ENCODE peak calls at places on chromosomes 16 and 17, in nine cellular contexts. U is PC-3; Y is lower lobe of right lung; M is sigmoid colon; W is cardiac muscle cell; G is right lobe of liver; X is left ventricle myocardium inferior; H is HCT116; B is effector memory CD4-positive, alpha-beta T cell. J is an unnamed sample.

GRCh38 chr16:75620326-75621169 is 2.5 kb downstream of the ADAT1 start:
- DNase-seq in Y (no peak), B (peak; percentile 43), U (no peak), W (no peak), X (no peak), M (no peak), G (no peak), H (no peak), J (no peak)

GRCh38 chr17:28841901-28842281 is 699 bp downstream of the FAM222B start:
- DNase-seq in Y (no peak), W (no peak), M (no peak), H (no peak), X (no peak), B (no peak), G (no peak), U (no peak), J (no peak)

GRCh38 chr16:31819948-31820347 is 53.7 kb upstream of the ZNF267 start:
- DNase-seq in X (no peak), B (no peak), Y (no peak), U (no peak), H (no peak), W (no peak), G (no peak), M (no peak), J (no peak)

GRCh38 chr17:73720187-73720834 is 76.1 kb upstream of the SDK2 start:
- DNase-seq in X (no peak), B (no peak), G (no peak), Y (no peak), U (no peak), M (no peak), W (no peak), H (no peak), J (no peak)

GRCh38 chr17:75032896-75033294 is 13.9 kb downstream of the ATP5PD start:
- DNase-seq in U (peak; percentile 42), H (no peak), M (no peak), Y (no peak), X (no peak), W (peak; percentile 26), G (no peak), B (no peak), J (peak; percentile 46)

GRCh38 chr17:66449418-66449977 is 147.1 kb downstream of the PRKCA start:
- DNase-seq in U (no peak), X (no peak), B (no peak), M (no peak), G (no peak), W (no peak), Y (no peak), H (no peak), J (no peak)

GRCh38 chr16:48963306-48963705 is 318.3 kb downstream of the CBLN1 start:
- DNase-seq in B (no peak), U (peak; percentile 85), M (no peak), W (no peak), G (no peak), Y (no peak), H (peak; percentile 42), X (no peak), J (no peak)

GRCh38 chr17:2024572-2025219 is 438 bp downstream of the RTN4RL1 start:
- DNase-seq in Y (no peak), B (no peak), X (no peak), W (no peak), G (no peak), M (no peak), U (no peak), H (no peak), J (no peak)

GRCh38 chr16:4373356-4373908 is 1.8 kb downstream of the VASN start:
- DNase-seq in H (no peak), M (no peak), Y (no peak), B (no peak), G (no peak), U (peak; percentile 47), X (peak; percentile 18), W (no peak), J (no peak)

GRCh38 chr16:47657032-47657431 is 195.9 kb downstream of the PHKB start:
- DNase-seq in H (no peak), X (no peak), M (no peak), B (no peak), Y (no peak), W (no peak), G (no peak), U (no peak), J (no peak)

DNA sequence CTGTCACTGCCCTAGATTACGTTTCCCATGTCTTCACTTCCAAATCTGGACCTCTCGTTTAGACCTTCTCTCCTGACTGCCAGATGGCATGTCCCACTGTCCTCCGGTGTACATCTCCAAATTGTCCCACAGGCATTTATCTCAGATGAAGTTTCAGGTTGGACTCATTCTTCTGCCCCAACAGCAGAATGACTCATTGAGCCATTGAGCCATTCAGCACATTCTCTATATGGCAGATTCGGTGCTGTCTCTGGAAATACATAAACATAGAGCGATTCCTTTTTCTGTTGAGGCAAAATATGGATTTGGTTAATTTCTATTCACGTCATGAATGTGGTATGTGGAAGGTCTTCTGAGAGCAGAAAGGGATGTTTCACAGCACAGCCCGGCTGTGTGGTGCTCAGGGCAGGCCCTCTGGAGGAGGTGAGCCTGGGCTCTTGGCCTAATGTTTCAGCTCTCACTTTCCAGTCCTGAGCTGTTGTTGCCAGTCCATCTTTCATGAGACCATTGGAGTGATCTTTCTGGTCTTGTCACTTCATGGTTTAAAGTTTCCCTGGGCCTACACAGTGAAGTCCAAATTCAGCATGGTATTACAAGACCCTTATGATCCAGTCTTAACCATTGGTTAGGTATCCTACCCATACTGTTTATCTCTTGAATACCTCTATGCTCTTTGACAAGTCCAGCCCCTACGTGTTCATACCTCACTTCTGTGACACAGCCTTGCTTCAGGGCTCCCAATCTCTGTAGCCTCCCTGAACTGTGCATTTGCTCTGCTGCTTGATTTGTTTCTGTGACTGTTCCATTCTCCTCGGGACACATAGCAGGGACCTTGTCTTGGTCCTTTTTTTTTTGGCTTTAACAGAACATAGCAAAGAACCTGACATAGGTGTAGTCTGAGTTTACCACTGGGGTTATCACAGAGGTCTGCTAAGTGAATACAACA is 15.9 kb downstream of the HAPSTR1 start:
- DNase-seq in M (no peak), W (no peak), G (no peak), B (no peak), X (no peak), U (no peak), Y (no peak), H (no peak), J (no peak)
- H3K27me3 ChIP-seq in M (no peaks in the 10 kb centered on the region), W (no peaks in the 10 kb centered on the region), G (no peaks in the 10 kb centered on the region), B (no peaks in the 10 kb centered on the region), X (no peaks in the 10 kb centered on the region), U (no peaks in the 10 kb centered on the region), Y (no peaks in the 10 kb centered on the region), H (no peaks in the 10 kb centered on the region), J (no peaks in the 10 kb centered on the region)

DNA sequence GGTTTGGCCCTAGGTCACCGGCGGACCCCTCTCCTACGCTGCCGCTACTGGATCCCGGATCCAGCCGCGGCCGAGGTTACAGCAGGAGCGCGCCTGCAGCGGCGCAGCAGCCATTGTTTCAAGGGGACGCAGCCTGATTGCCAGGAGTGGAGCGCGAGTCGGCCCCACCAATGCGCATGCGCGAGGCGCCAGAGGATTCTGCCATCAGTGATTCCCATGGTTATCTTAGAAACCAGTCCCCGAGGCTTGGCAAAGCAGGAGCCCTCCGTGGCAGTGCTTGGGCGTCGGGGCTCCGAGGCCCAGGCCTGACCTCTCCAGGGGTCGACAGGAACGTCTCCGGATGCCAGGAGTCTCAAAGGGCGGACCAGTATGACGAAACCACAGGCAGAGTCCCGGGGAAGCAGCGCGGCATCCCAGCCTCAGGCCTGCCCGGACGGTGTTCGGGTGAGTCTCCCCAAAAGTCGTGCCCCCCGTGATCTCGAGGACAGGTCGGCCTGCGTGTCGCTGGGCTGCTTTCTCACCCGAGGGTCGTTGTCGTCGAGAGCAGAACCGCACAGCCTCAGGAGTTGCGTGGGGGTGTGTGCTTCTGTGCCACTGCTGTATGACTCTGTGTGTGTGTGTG is 608.5 kb downstream of the KCNJ18 start:
- DNase-seq in W (no peak), G (no peak), U (no peak), M (no peak), X (no peak), H (no peak), B (no peak), Y (no peak), J (no peak)
- H3K9me3 ChIP-seq in W (no peaks in the 10 kb centered on the region), G (no peaks in the 10 kb centered on the region), U (no peaks in the 10 kb centered on the region), M (peaks cover 3% of the 10 kb centered on the region), X (peaks cover 5% of the 10 kb centered on the region), H (no peaks in the 10 kb centered on the region), B (no peaks in the 10 kb centered on the region), Y (no peaks in the 10 kb centered on the region), J (no peaks in the 10 kb centered on the region)

GRCh38 chr17:61825448-61826137 is 37.7 kb downstream of the BRIP1 start:
- DNase-seq in X (no peak), Y (no peak), G (no peak), B (no peak), U (no peak), W (no peak), M (no peak), H (no peak), J (no peak)

GRCh38 chr17:61827649-61828395 is 35.5 kb downstream of the BRIP1 start:
- DNase-seq in U (no peak), G (no peak), B (no peak), H (no peak), M (no peak), X (no peak), Y (no peak), W (no peak), J (no peak)

GRCh38 chr17:61832463-61832862 is 30.9 kb downstream of the BRIP1 start:
- DNase-seq in G (no peak), U (no peak), W (no peak), H (no peak), B (no peak), X (no peak), Y (no peak), M (no peak), J (no peak)

GRCh38 chr17:61831099-61831498 is 32.2 kb downstream of the BRIP1 start:
- DNase-seq in U (no peak), X (no peak), B (no peak), G (no peak), M (no peak), Y (no peak), H (no peak), W (no peak), J (no peak)

DNA sequence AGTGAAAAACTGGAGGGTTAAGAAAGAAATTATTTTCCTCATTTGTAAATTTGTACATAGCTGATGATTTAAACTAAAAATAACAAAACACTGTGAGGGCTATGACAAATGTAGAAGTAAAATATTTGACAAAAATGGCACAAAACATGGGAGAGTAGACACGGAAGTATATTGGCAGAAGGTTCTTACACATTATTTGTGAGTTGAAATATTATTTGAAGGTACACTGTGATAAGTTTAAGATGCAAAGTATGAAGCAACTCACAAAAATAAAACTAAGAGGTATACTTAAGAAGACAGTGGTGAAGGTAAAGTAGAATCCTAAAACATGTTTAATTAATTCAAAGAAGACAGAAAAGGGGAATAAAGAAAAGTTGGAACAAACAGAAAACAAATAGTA is 34.6 kb downstream of the BRIP1 start:
- DNase-seq in U (no peak), W (no peak), B (no peak), M (no peak), H (no peak), X (no peak), Y (no peak), G (no peak), J (no peak)
- H3K27me3 ChIP-seq in U (no peaks in the 10 kb centered on the region), W (no peaks in the 10 kb centered on the region), B (no peaks in the 10 kb centered on the region), M (no peaks in the 10 kb centered on the region), H (no peaks in the 10 kb centered on the region), X (no peaks in the 10 kb centered on the region), Y (no peaks in the 10 kb centered on the region), G (no peaks in the 10 kb centered on the region), J (no peaks in the 10 kb centered on the region)

DNA sequence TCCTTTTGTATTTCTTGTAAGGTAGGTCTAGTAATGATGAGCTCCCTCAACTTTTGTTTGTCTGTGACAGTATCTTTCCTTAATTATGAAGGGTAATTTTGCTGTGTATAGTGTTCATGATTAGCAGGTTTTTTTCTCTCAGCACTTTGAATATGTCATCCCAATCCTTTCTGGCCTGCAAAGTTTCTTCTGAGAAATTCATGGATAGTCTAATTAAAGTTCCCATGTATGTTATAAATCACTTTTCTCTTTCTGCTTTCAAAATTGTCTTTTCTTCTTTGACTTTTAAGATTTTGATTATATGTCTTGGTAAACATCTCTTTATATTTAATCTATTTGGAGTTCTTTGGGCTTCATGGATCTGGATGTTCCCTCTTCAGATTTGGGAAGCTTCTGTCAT is 54.3 kb upstream of the ZKSCAN2 start:
- DNase-seq in U (no peak), Y (no peak), H (no peak), X (no peak), G (no peak), W (no peak), B (no peak), M (no peak), J (no peak)
- H3K9me3 ChIP-seq in U (no peaks in the 10 kb centered on the region), Y (peaks cover 30% of the 10 kb centered on the region), H (peaks cover 6% of the 10 kb centered on the region), X (peaks cover 53% of the 10 kb centered on the region), G (no peaks in the 10 kb centered on the region), W (no peaks in the 10 kb centered on the region), B (peaks cover 17% of the 10 kb centered on the region), M (peaks cover 6% of the 10 kb centered on the region), J (no peaks in the 10 kb centered on the region)

J was measured in HAP-1.